ENCODE peak calls at places on chromosomes 3 and 15, in nine cellular contexts. E is astrocyte of the cerebellum, A is fibroblast of villous mesenchyme, N is cardiac muscle cell, O is stomach, H is psoas muscle, B is adrenal gland, V is astrocyte of the spinal cord, J is fibroblast of mammary gland. W is an unnamed sample.

GRCh38 chr3:42130329-42131070 is 39.3 kb downstream of the TRAK1 start:
- DNase-seq in E (no peak), A (no peak), N (no peak), O (peak), H (no peak), B (no peak), V (no peak), J (no peak), W (no peak)

GRCh38 chr3:193845144-193845543 is 252.1 kb downstream of the OPA1 start:
- DNase-seq in E (no peak), A (no peak), N (no peak), O (no peak), H (no peak), B (no peak), V (no peak), J (no peak), W (no peak)

GRCh38 chr15:58182460-58183163 is 44.4 kb downstream of the AQP9 start:
- DNase-seq in E (peak), A (peak), N (peak), O (peak), H (peak), B (peak), V (peak), J (peak), W (no peak)

GRCh38 chr3:15271785-15272381 is 60.5 kb downstream of the SH3BP5 start:
- DNase-seq in E (no peak), A (no peak), N (no peak), O (peak), H (peak), B (peak), V (no peak), J (no peak), W (no peak)

GRCh38 chr3:134809412-134810051 is 14.5 kb downstream of the EPHB1 start:
- DNase-seq in E (no peak), A (no peak), N (no peak), O (no peak), H (no peak), B (no peak), V (no peak), J (no peak), W (no peak)

GRCh38 chr3:159144891-159145290 is 343.0 kb downstream of the MFSD1 start:
- DNase-seq in E (no peak), A (no peak), N (no peak), O (no peak), H (no peak), B (no peak), V (no peak), J (no peak), W (no peak)

GRCh38 chr3:99862208-99862607 is 44.5 kb downstream of the CMSS1 start:
- DNase-seq in E (no peak), A (no peak), N (no peak), O (no peak), H (no peak), B (no peak), V (peak), J (peak), W (no peak)

GRCh38 chr3:25480811-25481210 is 52.7 kb downstream of the RARB start:
- DNase-seq in E (no peak), A (no peak), N (no peak), O (no peak), H (no peak), B (no peak), V (no peak), J (no peak), W (no peak)

GRCh38 chr3:153350420-153350819 is 188.4 kb downstream of the RAP2B start:
- DNase-seq in E (peak), A (peak), N (peak), O (no peak), H (no peak), B (no peak), V (peak), J (peak), W (peak)

GRCh38 chr3:43369404-43370345 is 83.3 kb downstream of the SNRK start:
- DNase-seq in E (no peak), A (no peak), N (no peak), O (no peak), H (peak), B (no peak), V (no peak), J (no peak), W (no peak)

GRCh38 chr3:43373588-43373935 is 87.2 kb downstream of the SNRK start:
- DNase-seq in E (no peak), A (no peak), N (peak), O (no peak), H (no peak), B (no peak), V (peak), J (no peak), W (no peak)

GRCh38 chr3:43372007-43372754 is 85.8 kb downstream of the SNRK start:
- DNase-seq in E (no peak), A (no peak), N (no peak), O (no peak), H (no peak), B (no peak), V (no peak), J (no peak), W (no peak)

GRCh38 chr3:43371494-43371893 is 85.2 kb downstream of the SNRK start:
- DNase-seq in E (no peak), A (no peak), N (no peak), O (no peak), H (no peak), B (no peak), V (no peak), J (no peak), W (no peak)

DNA sequence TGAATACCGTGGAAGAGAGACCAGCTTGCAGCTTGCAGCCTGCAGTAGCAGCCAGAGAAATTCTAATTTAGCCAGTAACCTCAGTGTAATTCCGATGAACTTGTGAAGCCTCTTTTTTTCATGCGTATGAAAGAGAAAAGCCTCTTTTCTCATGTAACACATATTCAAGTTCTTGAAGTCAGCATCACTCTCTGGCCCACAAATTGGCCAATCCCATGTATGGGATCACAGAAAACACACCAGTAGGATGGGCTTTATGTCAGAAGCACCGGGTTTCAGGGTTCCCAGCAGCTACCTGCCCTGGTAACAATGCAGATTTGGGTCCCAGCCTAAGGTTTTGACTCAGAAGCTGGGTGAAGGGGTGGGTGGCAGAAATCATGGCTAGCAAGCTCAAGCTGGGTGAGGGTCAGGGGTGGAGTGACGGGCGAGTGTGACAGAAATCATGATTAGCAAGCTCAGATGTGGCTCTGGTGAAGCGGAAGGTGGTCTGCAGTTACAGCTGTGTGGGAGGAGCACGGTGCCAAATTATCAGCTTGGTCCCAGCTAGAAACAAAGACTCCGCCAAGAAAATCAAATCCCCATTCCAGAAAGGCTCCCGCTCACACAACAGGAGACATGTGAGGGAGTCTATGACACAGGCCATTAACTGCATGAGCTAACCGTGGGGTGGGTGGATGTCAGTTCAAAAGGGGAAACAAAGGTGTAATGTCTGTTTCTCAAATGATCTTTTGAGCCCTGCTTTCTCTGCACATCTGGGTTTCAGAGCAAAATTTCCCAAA is 86.7 kb downstream of the SNRK start:
- DNase-seq in E (no peak), A (no peak), N (no peak), O (no peak), H (no peak), B (no peak), V (peak), J (no peak), W (no peak)
- TF ChIP-seq CTCF in E (no peak), A (no peak), N (no peak), O (no peak), H (no peak), B (no peak), V (no peak), J (no peak), W (no peak)

DNA sequence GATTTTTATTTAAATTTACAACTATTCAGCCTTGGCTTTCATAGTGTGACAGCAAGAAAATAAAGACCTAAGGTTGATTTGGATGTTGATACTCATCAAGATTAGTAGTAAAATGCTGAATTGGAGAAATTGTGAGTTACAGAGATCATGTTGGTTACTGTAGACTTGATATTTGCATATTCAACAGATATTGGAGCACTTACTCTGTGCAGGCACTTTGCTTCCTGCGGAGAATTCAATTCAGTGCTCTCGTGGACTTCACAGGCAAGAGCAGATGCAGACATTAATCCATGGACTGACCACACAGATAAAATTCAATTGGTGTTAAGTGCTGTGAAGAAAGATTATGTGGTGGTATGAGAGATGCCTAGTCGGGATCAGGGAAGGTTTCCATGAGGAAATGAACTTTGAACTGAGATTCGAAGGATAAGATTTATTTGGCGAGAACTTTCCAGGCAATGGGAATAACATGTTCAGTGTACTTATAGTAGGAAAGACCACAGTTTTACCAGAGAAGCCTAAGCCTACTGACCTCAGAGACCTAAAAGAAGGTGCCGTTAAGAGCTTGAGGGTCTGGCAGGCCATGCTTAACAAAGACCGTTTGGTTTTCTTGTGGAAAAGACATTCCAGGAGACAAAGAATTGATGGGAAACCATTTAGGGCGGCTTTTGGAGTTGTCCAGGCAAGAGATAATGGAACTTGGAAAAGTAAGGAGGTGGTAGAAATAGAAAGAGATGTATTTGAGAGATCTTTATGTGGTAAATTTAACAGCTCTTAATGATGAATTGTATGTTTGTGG is 4.3 kb downstream of the SELENOT start:
- DNase-seq in E (no peak), A (peak), N (no peak), O (no peak), H (no peak), B (no peak), V (no peak), J (no peak), W (no peak)
- H3K4me3 ChIP-seq in E (no peak), A (no peak), N (no peak), O (no peak), H (no peak), B (no peak), V (no peak), J (no peak), W (no peak)

GRCh38 chr3:113132571-113132996 is 78.8 kb upstream of the BOC start:
- DNase-seq in E (peak), A (peak), N (peak), O (no peak), H (no peak), B (no peak), V (peak), J (peak), W (peak)
- TF ChIP-seq CTCF in E (peak), A (no peak), N (no peak), O (no peak), H (no peak), B (no peak), V (peak), J (peak), W (peak)

GRCh38 chr3:105836533-105836932 is 32.3 kb downstream of the CBLB start:
- DNase-seq in E (no peak), A (peak), N (peak), O (no peak), H (no peak), B (no peak), V (peak), J (peak), W (no peak)
- H3K4me3 ChIP-seq in E (no peak), A (no peak), N (no peak), O (no peak), H (no peak), B (no peak), V (no peak), J (no peak), W (no peak)

GRCh38 chr3:13570391-13571194 is 21.7 kb downstream of the FBLN2 start:
- DNase-seq in E (no peak), A (no peak), N (no peak), O (no peak), H (no peak), B (no peak), V (no peak), J (no peak), W (no peak)
- TF ChIP-seq CTCF in E (no peak), A (no peak), N (no peak), O (no peak), H (peak), B (no peak), V (no peak), J (no peak), W (no peak)

W was measured in HFF-Myc.